ENCODE peak calls at places on chromosomes 12 and 14, in nine cellular contexts. T, R, V, Y, P, O, M, E and Z are unnamed samples.

GRCh38 chr12:101819467-101819866 is 11.3 kb downstream of the GNPTAB start:
- DNase-seq in E (no peak), V (no peak), M (no peak), O (no peak), Y (no peak), R (no peak), P (no peak), T (no peak), Z (no peak)

GRCh38 chr12:49674318-49674985 is 32.8 kb downstream of the FMNL3 start:
- DNase-seq in O (no peak), T (peak; percentile 26), P (no peak), E (no peak), V (no peak), Y (no peak), M (peak; percentile 18), R (no peak), Z (no peak)

GRCh38 chr12:6554168-6554989 is 1.5 kb downstream of the IFFO1 start:
- DNase-seq in Y (peak; percentile 99), V (peak; percentile 68), O (peak; percentile 83), M (peak; percentile 69), E (no peak), R (no peak), P (peak; percentile 89), T (peak; percentile 66), Z (peak; percentile 54)

GRCh38 chr12:32183646-32184045 is 77.0 kb downstream of the BICD1 start:
- DNase-seq in P (no peak), V (no peak), T (no peak), M (peak; percentile 48), Y (no peak), O (no peak), R (no peak), E (no peak), Z (no peak)

GRCh38 chr14:104023325-104024055 is 62.0 kb upstream of the ASPG start:
- DNase-seq in P (no peak), V (no peak), T (no peak), M (no peak), O (no peak), Y (no peak), R (no peak), E (no peak), Z (no peak)

GRCh38 chr14:72256055-72256454 is 323.8 kb downstream of the RGS6 start:
- DNase-seq in E (no peak), M (peak; percentile 2), V (no peak), P (no peak), T (no peak), R (no peak), Y (no peak), O (no peak), Z (no peak)

GRCh38 chr12:80707830-80708534 is 548 bp downstream of the MYF6 start:
- DNase-seq in O (no peak), Y (peak; percentile 84), R (no peak), P (peak; percentile 67), M (no peak), E (no peak), T (no peak), V (no peak), Z (no peak)

GRCh38 chr12:51326762-51327439 is 2.9 kb upstream of the BIN2 start:
- DNase-seq in V (no peak), E (no peak), O (peak; percentile 56), P (no peak), Y (no peak), R (no peak), M (peak; percentile 59), T (peak; percentile 15), Z (no peak)

GRCh38 chr14:96217381-96217913 is 12.8 kb downstream of the BDKRB2 start:
- DNase-seq in T (peak; percentile 38), P (no peak), O (no peak), Y (no peak), E (no peak), M (no peak), R (no peak), V (no peak), Z (no peak)

GRCh38 chr12:52242442-52243263 is 9.6 kb downstream of the KRT7 start:
- DNase-seq in M (no peak), T (peak; percentile 87), Y (no peak), R (no peak), V (no peak), O (no peak), E (no peak), P (peak; percentile 28), Z (no peak)

GRCh38 chr12:26748412-26748740 is 84.6 kb downstream of the ITPR2 start:
- DNase-seq in P (no peak), O (no peak), V (no peak), E (no peak), T (no peak), R (no peak), M (no peak), Y (no peak), Z (no peak)

GRCh38 chr12:27711312-27711682 is 665 bp downstream of the MRPS35 start:
- DNase-seq in E (no peak), R (no peak), P (no peak), T (no peak), M (peak; percentile 5), V (no peak), Y (no peak), O (no peak), Z (no peak)

GRCh38 chr14:91269076-91269991 is 24.8 kb upstream of the GPR68 start:
- DNase-seq in P (peak; percentile 70), V (no peak), T (peak; percentile 32), O (no peak), M (no peak), R (no peak), E (no peak), Y (no peak), Z (no peak)

GRCh38 chr14:73725116-73726024 is 11.2 kb upstream of the PNMA1 start:
- DNase-seq in V (no peak), R (no peak), M (peak; percentile 56), O (no peak), Y (peak; percentile 51), T (no peak), P (peak; percentile 75), E (no peak), Z (no peak)

GRCh38 chr12:107277850-107278249 is 184.5 kb upstream of the CRY1 start:
- DNase-seq in T (no peak), E (no peak), P (no peak), Y (no peak), V (no peak), R (no peak), O (no peak), M (peak; percentile 61), Z (no peak)

DNA sequence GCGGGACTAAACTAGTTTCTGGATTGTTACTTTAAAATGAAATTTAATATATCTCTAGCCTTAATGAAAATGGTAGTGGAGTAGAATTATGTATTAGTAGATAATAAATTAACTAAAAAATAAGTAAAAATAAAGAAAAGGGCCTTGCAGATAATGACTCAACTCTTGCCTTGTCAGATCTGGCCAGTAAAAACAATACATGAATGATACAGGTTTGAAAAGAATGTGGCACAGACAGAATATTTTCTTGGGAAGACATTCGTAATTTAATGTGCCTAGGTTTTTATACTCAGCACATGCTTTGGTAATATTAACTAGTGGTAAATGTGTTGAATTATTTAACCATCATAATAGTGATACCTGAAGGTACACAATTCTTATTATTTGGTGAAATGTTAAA is 28.3 kb downstream of the ATF7IP start:
- DNase-seq in E (no peak), M (no peak), Y (no peak), R (no peak), T (no peak), V (no peak), O (no peak), P (no peak), Z (no peak)
- TF ChIP-seq CTCF in E (no peak), M (no peak), Y (no peak), R (no peak), T (no peak), V (no peak), O (no peak), P (no peak), Z (no peak)

DNA sequence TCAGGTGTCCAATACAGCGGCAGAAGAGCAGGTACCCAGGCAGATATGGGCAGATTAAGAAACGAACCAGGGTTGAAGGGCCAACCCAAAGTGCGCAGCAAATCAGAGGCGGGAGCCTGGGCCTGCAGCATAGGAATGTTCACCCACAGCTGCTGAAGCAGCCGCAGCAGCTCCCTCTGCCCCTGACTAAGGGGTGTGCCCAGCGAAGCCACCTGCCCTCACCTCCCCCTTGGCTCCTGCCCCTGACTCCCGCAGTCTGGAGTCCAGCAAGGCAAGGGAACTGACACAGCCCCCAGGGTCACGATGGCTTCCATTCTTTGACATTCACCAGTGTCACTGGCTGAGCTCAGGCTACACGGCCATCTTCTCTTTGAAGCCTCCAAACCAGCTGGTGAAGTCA is 27.3 kb upstream of the ZFP36L1 start:
- DNase-seq in Y (peak; percentile 51), T (no peak), P (no peak), O (no peak), R (no peak), V (no peak), E (no peak), M (no peak), Z (no peak)
- H3K27ac ChIP-seq in Y (no peak overlapping the region), T (no peak overlapping the region), P (no peak overlapping the region), O (no peak overlapping the region), R (peak overlapping the region; percentile 99), V (peak overlapping the region; percentile 28), E (no peak overlapping the region), M (no peak overlapping the region), Z (peak overlapping the region; percentile 57)

GRCh38 chr14:100899841-100900771 is 3.4 kb downstream of the RTL1 start:
- DNase-seq in M (no peak), T (no peak), P (no peak), V (no peak), E (no peak), R (no peak), Y (peak; percentile 78), O (no peak), Z (no peak)

GRCh38 chr14:100896369-100897060 is 7.0 kb downstream of the RTL1 start:
- DNase-seq in Y (peak; percentile 41), R (no peak), M (no peak), T (no peak), O (no peak), V (no peak), P (no peak), E (no peak), Z (no peak)

GRCh38 chr14:100900837-100901390 is 2.6 kb downstream of the RTL1 start:
- DNase-seq in P (no peak), Y (peak; percentile 91), O (no peak), R (no peak), M (no peak), E (no peak), V (no peak), T (no peak), Z (no peak)

GRCh38 chr14:100898935-100899840 is 4.3 kb downstream of the RTL1 start:
- DNase-seq in V (no peak), Y (peak; percentile 49), T (no peak), E (no peak), R (no peak), O (no peak), P (no peak), M (no peak), Z (no peak)

GRCh38 chr14:100898465-100898864 is 5.1 kb downstream of the RTL1 start:
- DNase-seq in P (no peak), M (no peak), Y (peak; percentile 33), O (no peak), R (no peak), T (no peak), V (no peak), E (no peak), Z (no peak)
- H3K27me3 ChIP-seq in P (no peaks in the 10 kb centered on the region), M (no peaks in the 10 kb centered on the region), Y (peaks cover 10% of the 10 kb centered on the region), O (no peaks in the 10 kb centered on the region), R (no peaks in the 10 kb centered on the region), T (no peaks in the 10 kb centered on the region), V (peaks cover 42% of the 10 kb centered on the region), E (no peaks in the 10 kb centered on the region), Z (peaks cover 51% of the 10 kb centered on the region)

DNA sequence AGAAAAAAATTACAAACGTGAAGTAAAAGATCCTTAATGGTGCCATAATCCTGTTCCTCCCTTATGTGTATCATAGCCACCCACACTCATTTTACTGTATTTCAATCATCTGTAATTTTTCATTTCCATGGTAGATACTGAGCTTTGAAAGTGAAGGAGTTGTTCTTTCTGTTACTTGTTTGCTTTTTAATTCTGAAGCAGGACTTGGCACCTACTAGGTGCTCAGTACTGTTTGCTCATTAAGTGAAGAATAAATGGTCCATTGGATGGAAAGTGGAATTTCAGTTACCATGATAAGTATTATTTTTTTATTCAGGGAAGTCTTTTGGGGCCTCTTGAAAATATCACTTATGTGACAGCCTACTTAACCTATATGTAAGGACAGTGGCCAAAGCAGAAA is 1244.4 kb upstream of the SEL1L start:
- DNase-seq in Y (no peak), E (no peak), V (no peak), M (no peak), P (no peak), R (no peak), O (no peak), T (no peak), Z (no peak)
- TF ChIP-seq CTCF in Y (no peak), E (no peak), V (no peak), M (no peak), P (no peak), R (no peak), O (no peak), T (no peak), Z (no peak)